ENCODE peak calls at places on chromosomes 5 and 9, in eight cellular contexts. O, I, E, K, B, Z, C and F are unnamed samples.
A peak's percentile ranks its signal among the peaks of the same experiment; 100 is the strongest.

GRCh38 chr9:108331596-108331995 is 524.2 kb downstream of the ACTL7B start:
- DNase-seq in E (no peak), Z (peak; percentile 8), O (no peak), C (no peak), B (no peak), I (no peak), K (no peak), F (no peak)

GRCh38 chr9:38619556-38620447 is 594 bp downstream of the ANKRD18A start:
- DNase-seq in E (no peak), K (peak; percentile 4), I (no peak), Z (peak; percentile 29), B (no peak), O (peak; percentile 43), C (peak; percentile 25), F (no peak)

GRCh38 chr9:81125446-81126092 is 563.8 kb downstream of the TLE1 start:
- DNase-seq in E (no peak), C (no peak), B (no peak), I (no peak), O (no peak), Z (peak; percentile 91), K (no peak), F (no peak)

GRCh38 chr9:110655723-110656641 is 12.6 kb upstream of the MUSK start:
- DNase-seq in K (no peak), Z (no peak), O (peak; percentile 43), C (no peak), I (no peak), B (peak; percentile 78), E (no peak), F (no peak)

GRCh38 chr5:54701179-54701578 is 183.6 kb downstream of the SNX18 start:
- DNase-seq in B (peak; percentile 77), I (no peak), Z (peak; percentile 91), O (no peak), K (no peak), E (no peak), C (no peak), F (peak; percentile 97)

GRCh38 chr9:87675466-87675865 is 50.5 kb upstream of the CTSL start:
- DNase-seq in E (no peak), K (peak; percentile 53), O (no peak), B (no peak), I (no peak), Z (no peak), C (peak; percentile 22), F (no peak)

GRCh38 chr5:97846646-97847045 is 663.6 kb upstream of the RIOK2 start:
- DNase-seq in B (no peak), Z (no peak), K (no peak), E (no peak), I (no peak), O (no peak), C (no peak), F (no peak)

GRCh38 chr5:172106511-172107356 is 81.3 kb downstream of the STK10 start:
- DNase-seq in I (peak; percentile 89), K (peak; percentile 29), Z (no peak), B (no peak), E (peak; percentile 67), O (peak; percentile 81), C (peak; percentile 26), F (peak; percentile 42)

GRCh38 chr5:6675784-6676499 is 37.3 kb upstream of the TENT4A start:
- DNase-seq in C (no peak), E (no peak), K (no peak), Z (no peak), I (no peak), O (no peak), B (no peak), F (no peak)

GRCh38 chr5:79001471-79001870 is 16.4 kb upstream of the ARSB start:
- DNase-seq in I (no peak), Z (no peak), O (no peak), K (no peak), E (no peak), C (no peak), B (no peak), F (no peak)

GRCh38 chr5:160427607-160428006 is 6.0 kb downstream of the PTTG1 start:
- DNase-seq in B (no peak), O (no peak), Z (no peak), C (no peak), K (no peak), E (no peak), I (no peak), F (no peak)

GRCh38 chr9:35293381-35293780 is 131.6 kb downstream of the UNC13B start:
- DNase-seq in B (no peak), E (no peak), Z (no peak), O (no peak), C (no peak), K (no peak), I (no peak), F (no peak)

GRCh38 chr9:119722384-119722783 is 353.1 kb upstream of the BRINP1 start:
- DNase-seq in O (no peak), K (no peak), E (no peak), B (no peak), I (no peak), Z (no peak), C (no peak), F (no peak)

GRCh38 chr5:93874080-93874479 is 132.7 kb upstream of the POU5F2 start:
- DNase-seq in O (no peak), I (no peak), Z (peak; percentile 17), C (no peak), K (no peak), E (no peak), B (no peak), F (no peak)

GRCh38 chr5:132460835-132461230 is 29.7 kb downstream of the IRF1 start:
- DNase-seq in C (no peak), E (no peak), B (peak; percentile 54), K (no peak), I (no peak), O (no peak), Z (no peak), F (no peak)

GRCh38 chr5:610744-611730 is 1.1 kb upstream of the CEP72 start:
- DNase-seq in K (no peak), I (no peak), O (no peak), Z (no peak), C (no peak), E (no peak), B (peak; percentile 51), F (no peak)

GRCh38 chr5:16656561-16657191 is 39.9 kb upstream of the RETREG1 start:
- DNase-seq in K (no peak), B (no peak), O (no peak), C (no peak), I (no peak), E (no peak), Z (peak; percentile 58), F (peak; percentile 68)

GRCh38 chr5:65186646-65187227 is 295.0 kb downstream of the ADAMTS6 start:
- DNase-seq in K (no peak), B (no peak), E (no peak), C (no peak), I (no peak), O (no peak), Z (no peak), F (no peak)

GRCh38 chr5:56845277-56845676 is 29.9 kb downstream of the MAP3K1 start:
- DNase-seq in E (no peak), B (no peak), C (no peak), Z (no peak), K (no peak), I (no peak), O (no peak), F (no peak)

GRCh38 chr9:89160797-89161196 is 17.8 kb downstream of the SHC3 start:
- DNase-seq in C (no peak), I (no peak), B (no peak), O (no peak), E (no peak), Z (no peak), K (no peak), F (no peak)

GRCh38 chr5:96125335-96125891 is 163.8 kb upstream of the ELL2 start:
- DNase-seq in Z (no peak), B (no peak), I (no peak), C (no peak), E (no peak), K (no peak), O (no peak), F (peak; percentile 59)

GRCh38 chr5:96143450-96143849 is 181.8 kb upstream of the ELL2 start:
- DNase-seq in O (no peak), B (no peak), K (no peak), I (no peak), C (no peak), Z (no peak), E (no peak), F (no peak)

GRCh38 chr9:131402738-131403492 is 9.0 kb downstream of the PRRC2B start:
- DNase-seq in O (peak; percentile 92), C (peak; percentile 71), I (peak; percentile 86), Z (peak; percentile 79), E (no peak), B (peak; percentile 94), K (no peak), F (peak; percentile 94)

GRCh38 chr5:14557840-14558239 is 23.8 kb upstream of the OTULINL start:
- DNase-seq in I (no peak), O (no peak), B (no peak), E (no peak), C (peak; percentile 63), K (no peak), Z (no peak), F (no peak)

GRCh38 chr9:17528859-17529258 is 50.0 kb upstream of the SH3GL2 start:
- DNase-seq in K (peak; percentile 22), C (no peak), O (no peak), Z (no peak), I (no peak), E (no peak), B (no peak), F (peak; percentile 25)

GRCh38 chr5:56802235-56802634 is 13.1 kb upstream of the MAP3K1 start:
- DNase-seq in K (no peak), Z (no peak), C (no peak), E (peak; percentile 76), I (no peak), O (no peak), B (no peak), F (no peak)

GRCh38 chr9:33661186-33661585 is 134.2 kb upstream of the PRSS3 start:
- DNase-seq in B (no peak), C (no peak), K (no peak), Z (no peak), O (no peak), I (no peak), E (no peak), F (no peak)

GRCh38 chr5:153632748-153633290 is 142.3 kb downstream of the GRIA1 start:
- DNase-seq in B (no peak), O (no peak), E (no peak), K (no peak), I (no peak), Z (no peak), C (no peak), F (no peak)

GRCh38 chr9:17219261-17219660 is 84.4 kb downstream of the CNTLN start:
- DNase-seq in O (no peak), K (no peak), B (no peak), Z (no peak), E (no peak), I (no peak), C (no peak), F (no peak)

GRCh38 chr5:1415059-1415425 is 30.2 kb downstream of the SLC6A3 start:
- DNase-seq in E (no peak), C (no peak), O (peak; percentile 17), K (no peak), I (no peak), B (no peak), Z (no peak), F (no peak)

GRCh38 chr5:141954193-141954592 is 3.8 kb downstream of the PCDH12 start:
- DNase-seq in C (no peak), I (no peak), O (no peak), K (no peak), E (no peak), Z (no peak), B (no peak), F (no peak)

GRCh38 chr9:68651280-68651893 is 53.7 kb upstream of the PIP5K1B start:
- DNase-seq in Z (no peak), K (no peak), C (no peak), B (no peak), I (no peak), E (no peak), O (no peak), F (no peak)

GRCh38 chr9:97567182-97567893 is 65.8 kb downstream of the TSTD2 start:
- DNase-seq in E (no peak), C (no peak), B (peak; percentile 54), K (no peak), Z (no peak), O (no peak), I (no peak), F (no peak)

GRCh38 chr5:37283214-37283820 is 34.1 kb upstream of the CPLANE1 start:
- DNase-seq in C (no peak), B (no peak), O (no peak), Z (no peak), K (no peak), E (no peak), I (no peak), F (no peak)